ENCODE peak calls at places on chromosome 6, in eight cellular contexts. One of them, this sample, is unnamed.

GRCh38 chr6:144302701-144303351 is 17.7 kb downstream of the UTRN start:
- DNase-seq in HS-27A: no peak
- DNase-seq in T-helper 1 cell: no peak
- DNase-seq in NCI-H345: no peak
- DNase-seq in NT2/D1: no peak
- DNase-seq in iPS-NIHi11: no peak
- DNase-seq in Kasumi-1: no peak
- DNase-seq in astrocyte: peak
- DNase-seq in this sample: no peak

GRCh38 chr6:151497935-151498726 is 4.3 kb downstream of the CCDC170 start:
- DNase-seq in iPS-NIHi11: no peak
- DNase-seq in NCI-H345: no peak
- DNase-seq in T-helper 1 cell: no peak
- DNase-seq in astrocyte: no peak
- DNase-seq in Kasumi-1: peak
- DNase-seq in NT2/D1: no peak
- DNase-seq in HS-27A: no peak
- DNase-seq in this sample: peak

GRCh38 chr6:70956451-70957283 is at the start of gene B3GAT2:
- DNase-seq in HS-27A: no peak
- DNase-seq in T-helper 1 cell: peak
- DNase-seq in iPS-NIHi11: peak
- DNase-seq in Kasumi-1: no peak
- DNase-seq in NCI-H345: peak
- DNase-seq in astrocyte: peak
- DNase-seq in NT2/D1: peak
- DNase-seq in this sample: no peak

GRCh38 chr6:108587258-108588059 is 26.7 kb downstream of the FOXO3 start:
- DNase-seq in NT2/D1: no peak
- DNase-seq in NCI-H345: no peak
- DNase-seq in iPS-NIHi11: no peak
- DNase-seq in HS-27A: no peak
- DNase-seq in astrocyte: peak
- DNase-seq in Kasumi-1: no peak
- DNase-seq in T-helper 1 cell: no peak
- DNase-seq in this sample: no peak

GRCh38 chr6:17004269-17004668 is 97.6 kb upstream of the STMND1 start:
- DNase-seq in astrocyte: no peak
- DNase-seq in T-helper 1 cell: no peak
- DNase-seq in iPS-NIHi11: no peak
- DNase-seq in NCI-H345: no peak
- DNase-seq in Kasumi-1: no peak
- DNase-seq in NT2/D1: no peak
- DNase-seq in HS-27A: no peak
- DNase-seq in this sample: no peak

GRCh38 chr6:55632953-55633352 is 54.0 kb upstream of the HMGCLL1 start:
- DNase-seq in Kasumi-1: no peak
- DNase-seq in iPS-NIHi11: no peak
- DNase-seq in HS-27A: no peak
- DNase-seq in NCI-H345: no peak
- DNase-seq in astrocyte: peak
- DNase-seq in T-helper 1 cell: no peak
- DNase-seq in NT2/D1: no peak
- DNase-seq in this sample: no peak

GRCh38 chr6:71079707-71080106 is 122.8 kb upstream of the B3GAT2 start:
- DNase-seq in T-helper 1 cell: no peak
- DNase-seq in Kasumi-1: no peak
- DNase-seq in NT2/D1: no peak
- DNase-seq in NCI-H345: no peak
- DNase-seq in iPS-NIHi11: no peak
- DNase-seq in astrocyte: peak
- DNase-seq in HS-27A: no peak
- DNase-seq in this sample: no peak

GRCh38 chr6:34447381-34447780 is 18.5 kb upstream of the PACSIN1 start:
- DNase-seq in HS-27A: no peak
- DNase-seq in T-helper 1 cell: no peak
- DNase-seq in Kasumi-1: no peak
- DNase-seq in NCI-H345: no peak
- DNase-seq in NT2/D1: no peak
- DNase-seq in astrocyte: no peak
- DNase-seq in iPS-NIHi11: no peak
- DNase-seq in this sample: no peak

GRCh38 chr6:167548451-167548850 is 223.6 kb downstream of the TTLL2 start:
- DNase-seq in T-helper 1 cell: no peak
- DNase-seq in NT2/D1: no peak
- DNase-seq in HS-27A: no peak
- DNase-seq in Kasumi-1: no peak
- DNase-seq in NCI-H345: no peak
- DNase-seq in astrocyte: peak
- DNase-seq in iPS-NIHi11: no peak
- DNase-seq in this sample: no peak

GRCh38 chr6:52990342-52990741 is 4.7 kb downstream of the GSTA4 start:
- DNase-seq in HS-27A: no peak
- DNase-seq in T-helper 1 cell: no peak
- DNase-seq in iPS-NIHi11: no peak
- DNase-seq in NT2/D1: no peak
- DNase-seq in astrocyte: peak
- DNase-seq in NCI-H345: no peak
- DNase-seq in Kasumi-1: no peak
- DNase-seq in this sample: no peak

This sample was measured in HL-60.